ENCODE peak calls at places on chromosomes 2 and 18, in five cellular contexts. J is AG09309, K is H9, F is nephron progenitor cell, H is coronary artery. X is an unnamed sample.
A peak's percentile ranks its signal among the peaks of the same experiment; 100 is the strongest.

GRCh38 chr2:129799036-129799958 is 180.2 kb upstream of the RAB6C start:
- DNase-seq in J (no peak), K (peak; percentile 23), F (no peak), H (peak; percentile 53), X (peak; percentile 33)

GRCh38 chr2:37468139-37468538 is 123.7 kb downstream of the QPCT start:
- DNase-seq in J (no peak), K (no peak), F (no peak), H (no peak), X (no peak)

GRCh38 chr2:88603146-88603545 is 24.1 kb downstream of the EIF2AK3 start:
- DNase-seq in J (peak; percentile 3), K (no peak), F (no peak), H (no peak), X (no peak)

GRCh38 chr2:215660687-215661086 is 224.8 kb upstream of the FN1 start:
- DNase-seq in J (peak; percentile 71), K (no peak), F (no peak), H (no peak), X (no peak)

GRCh38 chr18:78939105-78939504 is 40.5 kb upstream of the SALL3 start:
- DNase-seq in J (no peak), K (no peak), F (no peak), H (no peak), X (no peak)

GRCh38 chr2:47631840-47632398 is 151.0 kb upstream of the MSH6 start:
- DNase-seq in J (peak; percentile 38), K (no peak), F (no peak), H (no peak), X (peak; percentile 71)

GRCh38 chr18:59612461-59612860 is 84.8 kb downstream of the CCBE1 start:
- DNase-seq in J (peak; percentile 94), K (no peak), F (no peak), H (no peak), X (no peak)

GRCh38 chr2:82913566-82913965 is 1545.5 kb downstream of the SUCLG1 start:
- DNase-seq in J (no peak), K (no peak), F (no peak), H (no peak), X (no peak)

GRCh38 chr2:152924722-152925121 is 206.3 kb downstream of the ARL6IP6 start:
- DNase-seq in J (no peak), K (no peak), F (no peak), H (no peak), X (no peak)

GRCh38 chr2:185108588-185108987 is 510.3 kb downstream of the ZNF804A start:
- DNase-seq in J (no peak), K (no peak), F (no peak), H (no peak), X (no peak)
- TF ChIP-seq CTCF in J (no peak), K (no peak), F (no peak), H (no peak), X (no peak)

DNA sequence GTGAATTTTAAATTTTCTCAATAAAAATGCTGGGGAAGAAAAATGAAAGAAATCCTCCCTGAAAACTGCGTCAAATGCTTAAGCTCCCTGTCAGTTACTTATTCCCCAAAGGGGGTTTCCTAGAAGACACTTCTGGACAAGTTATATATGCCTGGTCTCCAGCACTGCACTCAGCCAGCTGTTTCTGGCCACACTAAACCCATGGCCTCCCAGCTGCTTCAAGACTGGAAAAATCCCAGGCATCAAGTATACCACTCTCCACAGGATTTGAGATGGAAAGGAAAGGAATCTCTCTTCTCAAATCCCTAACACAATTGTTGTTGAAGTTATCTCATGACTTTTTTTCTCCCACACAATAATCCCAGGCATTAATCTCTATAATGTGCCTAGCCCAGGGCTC is 245.7 kb downstream of the NBAS start:
- DNase-seq in J (no peak), K (no peak), F (no peak), H (no peak), X (no peak)
- TF ChIP-seq CTCF in J (no peak), K (no peak), F (no peak), H (no peak), X (no peak)

DNA sequence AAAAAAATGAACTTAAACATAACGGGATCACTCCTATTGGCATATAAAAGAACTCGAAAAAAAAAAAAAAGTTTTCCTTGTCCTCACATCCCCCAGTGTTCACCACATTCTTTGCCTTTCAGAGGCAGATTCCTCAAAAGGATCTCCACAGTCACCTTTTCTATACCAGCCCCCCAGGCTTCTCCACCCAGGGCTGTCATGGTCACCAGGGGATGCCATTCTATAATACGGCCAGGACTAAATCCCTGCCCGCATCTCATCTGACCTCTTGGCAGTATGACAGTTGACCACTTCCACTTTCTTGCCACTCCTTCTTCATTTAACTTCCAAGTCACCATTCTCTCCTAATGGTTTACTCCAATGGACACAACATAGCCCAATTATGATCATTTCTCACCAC is 29.3 kb downstream of the SOS1 start:
- DNase-seq in J (no peak), K (no peak), F (no peak), H (no peak), X (no peak)
- TF ChIP-seq CTCF in J (no peak), K (no peak), F (no peak), H (no peak), X (no peak)

GRCh38 chr2:131156452-131157149 is 51.5 kb downstream of the PLEKHB2 start:
- DNase-seq in J (no peak), K (no peak), F (peak; percentile 16), H (no peak), X (peak; percentile 63)
- TF ChIP-seq CTCF in J (peak; percentile 22), K (peak; percentile 34), F (no peak), H (no peak), X (peak; percentile 52)

GRCh38 chr2:42928161-42928691 is 135.8 kb upstream of the HAAO start:
- DNase-seq in J (no peak), K (no peak), F (peak; percentile 42), H (no peak), X (no peak)

GRCh38 chr2:42929985-42930581 is 137.7 kb upstream of the HAAO start:
- DNase-seq in J (no peak), K (no peak), F (no peak), H (no peak), X (peak; percentile 71)

GRCh38 chr2:42927334-42928160 is 135.2 kb upstream of the HAAO start:
- DNase-seq in J (no peak), K (no peak), F (no peak), H (no peak), X (no peak)

GRCh38 chr2:42929577-42929984 is 137.2 kb upstream of the HAAO start:
- DNase-seq in J (no peak), K (no peak), F (no peak), H (no peak), X (no peak)

DNA sequence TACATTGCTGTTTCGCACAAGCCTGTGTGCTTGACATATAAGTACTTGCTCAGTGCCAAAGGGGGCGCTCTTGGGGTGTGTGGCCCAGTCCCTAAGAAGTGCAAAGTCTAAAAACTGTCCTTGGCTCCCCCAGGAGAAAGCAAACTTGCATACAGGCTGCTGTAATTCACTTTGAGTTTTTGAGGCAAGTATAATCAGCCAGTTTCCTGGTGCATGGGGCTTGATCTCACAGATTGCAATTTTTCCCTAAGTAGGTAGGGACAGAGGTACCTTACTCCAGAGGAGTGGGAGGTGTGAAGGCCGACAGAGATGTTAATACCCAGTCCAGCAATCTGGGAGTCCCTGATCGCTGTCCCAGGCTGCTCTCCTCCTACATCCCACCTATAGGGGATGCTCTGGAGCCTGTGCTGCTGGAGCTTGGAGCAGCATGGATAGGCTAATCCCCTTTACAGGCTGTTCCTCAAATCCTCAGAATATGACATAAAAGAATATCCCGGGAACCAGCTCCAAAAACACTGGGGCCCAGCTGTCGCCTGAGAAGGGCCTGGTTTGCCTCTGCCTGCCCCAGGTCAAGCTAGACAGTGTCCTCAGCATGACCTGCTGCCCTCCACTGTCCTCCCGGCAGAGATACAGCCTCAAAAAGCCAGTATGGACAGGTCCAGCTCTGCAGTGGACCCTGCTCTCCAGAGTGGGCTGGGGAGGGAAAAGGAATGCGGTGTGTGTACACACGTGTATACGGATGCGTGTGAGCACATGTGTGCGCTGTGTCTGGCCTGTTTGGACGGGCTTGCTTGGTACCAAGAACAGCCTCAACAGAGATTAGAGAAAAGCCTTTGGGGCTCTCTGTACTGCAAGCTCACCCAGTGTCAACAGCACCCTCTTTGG is 136.6 kb upstream of the HAAO start:
- DNase-seq in J (no peak), K (peak; percentile 76), F (peak; percentile 57), H (no peak), X (peak; percentile 88)
- TF ChIP-seq CTCF in J (peak; percentile 56), K (peak; percentile 73), F (peak; percentile 54), H (no peak), X (peak; percentile 84)

GRCh38 chr2:46364797-46365457 is 67.7 kb downstream of the EPAS1 start:
- DNase-seq in J (peak; percentile 40), K (no peak), F (peak; percentile 30), H (no peak), X (peak; percentile 67)

GRCh38 chr2:46368416-46368815 is 71.2 kb downstream of the EPAS1 start:
- DNase-seq in J (no peak), K (no peak), F (no peak), H (no peak), X (no peak)

GRCh38 chr2:46367286-46367685 is 70.1 kb downstream of the EPAS1 start:
- DNase-seq in J (no peak), K (no peak), F (no peak), H (no peak), X (no peak)

GRCh38 chr2:46365913-46366674 is 68.9 kb downstream of the EPAS1 start:
- DNase-seq in J (no peak), K (no peak), F (no peak), H (no peak), X (no peak)

DNA sequence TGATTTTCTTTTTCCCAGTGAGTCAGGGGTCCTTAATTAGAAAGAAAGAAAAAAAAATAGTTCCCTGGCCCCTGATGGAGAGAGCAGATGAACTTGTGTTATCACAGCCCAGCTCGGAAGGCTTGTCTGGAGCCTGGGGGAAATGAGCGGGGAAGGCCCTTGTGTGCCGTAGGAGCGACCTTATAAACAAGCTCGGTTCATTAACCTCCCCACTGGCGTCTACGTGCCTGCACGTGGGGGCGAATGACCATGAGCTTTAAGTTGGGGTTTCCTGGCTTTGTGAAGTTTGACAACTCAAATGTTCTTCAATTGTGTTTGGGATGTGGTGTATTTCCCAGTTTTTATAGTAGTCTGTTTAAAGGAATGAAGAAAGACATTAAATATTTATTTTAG is 69.5 kb downstream of the EPAS1 start:
- DNase-seq in J (no peak), K (no peak), F (peak; percentile 16), H (no peak), X (no peak)
- TF ChIP-seq CTCF in J (no peak), K (no peak), F (no peak), H (no peak), X (no peak)

DNA sequence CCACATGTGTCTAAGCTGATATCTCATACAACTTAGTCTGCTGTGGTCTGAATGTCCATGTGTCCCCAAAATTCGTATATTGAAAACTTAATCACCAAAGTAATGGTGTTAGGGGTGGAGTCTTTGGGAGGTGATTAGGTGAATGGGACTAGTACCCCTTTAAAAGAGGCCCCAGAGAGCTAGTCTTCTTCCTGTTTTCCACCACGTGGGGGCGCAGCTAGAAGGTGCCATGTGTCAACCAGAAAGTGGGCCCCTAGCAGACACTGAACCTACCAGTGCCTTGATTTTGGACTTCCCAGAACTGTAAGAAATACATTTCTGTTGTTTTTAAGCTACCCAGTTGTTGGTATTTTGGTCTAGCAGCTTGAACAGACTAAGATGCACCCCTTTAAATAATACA is 86.6 kb downstream of the ASB1 start:
- DNase-seq in J (no peak), K (peak; percentile 68), F (peak; percentile 38), H (no peak), X (peak; percentile 91)
- TF ChIP-seq CTCF in J (peak; percentile 62), K (peak; percentile 81), F (peak; percentile 45), H (no peak), X (peak; percentile 80)

GRCh38 chr2:113061241-113061640 is 2.2 kb downstream of the IL36RN start:
- DNase-seq in J (no peak), K (no peak), F (no peak), H (no peak), X (no peak)
- TF ChIP-seq CTCF in J (no peak), K (no peak), F (no peak), H (no peak), X (no peak)